ENCODE peak calls at places on chromosomes 6 and 20, in eight cellular contexts. K is dorsolateral prefrontal cortex; C is NCI-H1092 treated with DMSO at 0.1 percent for 48 hours; A is effector memory CD4-positive, alpha-beta T cell; J is stimulated activated CD4-positive, alpha-beta T cell treated with anti-CD3 and anti-CD28 coated beads, Interleukin-1b, Interleukin-23, amount 100 ng/mL, for 4 hours; O is amniotic stem cell; I is ACHN; S is CD4-positive, alpha-beta T cell. D is an unnamed sample.

GRCh38 chr6:159312204-159312603 is 143.0 kb downstream of the FNDC1 start:
- DNase-seq in J (no peak), O (no peak), C (no peak), K (no peak), S (no peak), I (no peak), A (no peak), D (no peak)

GRCh38 chr6:121434037-121434770 is 1.2 kb upstream of the GJA1 start:
- DNase-seq in K (no peak), J (no peak), I (no peak), A (no peak), C (no peak), S (no peak), O (no peak), D (peak)

GRCh38 chr6:1201547-1202200 is 110.2 kb upstream of the FOXQ1 start:
- DNase-seq in K (no peak), A (no peak), S (no peak), C (no peak), O (no peak), J (no peak), I (no peak), D (no peak)

GRCh38 chr6:44667668-44668390 is 280.3 kb downstream of the CDC5L start:
- DNase-seq in K (no peak), I (no peak), O (no peak), C (no peak), A (no peak), S (no peak), J (peak), D (peak)

GRCh38 chr20:59042151-59042795 is at the start of gene PRELID3B:
- DNase-seq in S (no peak), O (no peak), A (no peak), K (no peak), I (peak), J (no peak), C (no peak), D (peak)

GRCh38 chr6:56838016-56838555 is 116.8 kb upstream of the BEND6 start:
- DNase-seq in A (no peak), I (no peak), K (no peak), O (no peak), C (no peak), S (no peak), J (no peak), D (no peak)

GRCh38 chr6:42744351-42744890 is 1.5 kb downstream of the TBCC start:
- DNase-seq in C (no peak), J (no peak), A (no peak), S (no peak), I (no peak), K (no peak), O (no peak), D (no peak)

GRCh38 chr6:169026175-169026574 is 227.5 kb downstream of the THBS2 start:
- DNase-seq in J (no peak), K (no peak), S (no peak), A (no peak), C (no peak), I (no peak), O (no peak), D (peak)

GRCh38 chr20:4415281-4415680 is 306.4 kb upstream of the PRND start:
- DNase-seq in O (no peak), K (no peak), I (no peak), J (no peak), C (no peak), S (no peak), A (no peak), D (no peak)

GRCh38 chr20:61692476-61692875 is 373.2 kb downstream of the TAF4 start:
- DNase-seq in S (no peak), I (no peak), C (no peak), A (no peak), K (no peak), O (no peak), J (no peak), D (no peak)

GRCh38 chr20:50590348-50590664 is 80.1 kb downstream of the PTPN1 start:
- DNase-seq in I (no peak), J (no peak), C (no peak), S (no peak), K (no peak), O (no peak), A (no peak), D (no peak)

GRCh38 chr20:43459022-43459942 is 1.6 kb downstream of the SRSF6 start:
- DNase-seq in I (no peak), A (no peak), C (no peak), O (no peak), K (no peak), J (no peak), S (no peak), D (peak)

GRCh38 chr6:84074988-84075781 is 41.6 kb downstream of the MRAP2 start:
- DNase-seq in C (no peak), K (no peak), A (no peak), S (no peak), I (no peak), O (no peak), J (no peak), D (peak)

GRCh38 chr6:11434565-11435326 is 102.8 kb upstream of the TMEM170B start:
- DNase-seq in I (no peak), A (no peak), O (peak), C (no peak), S (no peak), J (no peak), K (no peak), D (peak)

GRCh38 chr20:665276-665675 is 10.3 kb downstream of the SCRT2 start:
- DNase-seq in J (no peak), A (no peak), O (no peak), K (no peak), C (no peak), I (no peak), S (no peak), D (no peak)